ENCODE peak calls at places on chromosomes 5 and 9, in nine cellular contexts. One of them, this sample, is unnamed.
A peak's percentile ranks its signal among the peaks of the same experiment; 100 is the strongest.

GRCh38 chr5:8848362-8848761 is 697.5 kb downstream of the SEMA5A start:
- DNase-seq in foreskin fibroblast: no peak
- DNase-seq in CD8-positive, alpha-beta memory T cell: no peak
- DNase-seq in CD4-positive, alpha-beta memory T cell: no peak
- DNase-seq in body of pancreas: no peak
- DNase-seq in adrenal gland: no peak
- DNase-seq in pancreas: no peak
- DNase-seq in IMR-90: no peak
- DNase-seq in dorsolateral prefrontal cortex: no peak
- DNase-seq in this sample: no peak

GRCh38 chr5:39638803-39639202 is 214.0 kb upstream of the DAB2 start:
- DNase-seq in pancreas: no peak
- DNase-seq in adrenal gland: no peak
- DNase-seq in CD8-positive, alpha-beta memory T cell: no peak
- DNase-seq in CD4-positive, alpha-beta memory T cell: no peak
- DNase-seq in body of pancreas: no peak
- DNase-seq in dorsolateral prefrontal cortex: no peak
- DNase-seq in IMR-90: no peak
- DNase-seq in foreskin fibroblast: peak; percentile 62
- DNase-seq in this sample: no peak

GRCh38 chr9:135294826-135295225 is 184.8 kb upstream of the PPP1R26 start:
- DNase-seq in CD4-positive, alpha-beta memory T cell: no peak
- DNase-seq in dorsolateral prefrontal cortex: no peak
- DNase-seq in CD8-positive, alpha-beta memory T cell: no peak
- DNase-seq in adrenal gland: no peak
- DNase-seq in body of pancreas: no peak
- DNase-seq in pancreas: no peak
- DNase-seq in foreskin fibroblast: no peak
- DNase-seq in IMR-90: no peak
- DNase-seq in this sample: no peak

GRCh38 chr9:3244963-3245653 is 280.7 kb downstream of the RFX3 start:
- DNase-seq in foreskin fibroblast: peak; percentile 18
- DNase-seq in pancreas: no peak
- DNase-seq in CD8-positive, alpha-beta memory T cell: no peak
- DNase-seq in IMR-90: no peak
- DNase-seq in adrenal gland: no peak
- DNase-seq in CD4-positive, alpha-beta memory T cell: no peak
- DNase-seq in body of pancreas: no peak
- DNase-seq in dorsolateral prefrontal cortex: no peak
- DNase-seq in this sample: no peak

GRCh38 chr5:43711496-43711895 is 108.5 kb downstream of the NNT start:
- DNase-seq in CD4-positive, alpha-beta memory T cell: no peak
- DNase-seq in body of pancreas: no peak
- DNase-seq in adrenal gland: no peak
- DNase-seq in CD8-positive, alpha-beta memory T cell: no peak
- DNase-seq in foreskin fibroblast: no peak
- DNase-seq in pancreas: no peak
- DNase-seq in dorsolateral prefrontal cortex: no peak
- DNase-seq in IMR-90: peak; percentile 47
- DNase-seq in this sample: peak; percentile 4

GRCh38 chr9:29701536-29701935 is 2128.3 kb upstream of the C9orf72 start:
- DNase-seq in adrenal gland: no peak
- DNase-seq in CD8-positive, alpha-beta memory T cell: no peak
- DNase-seq in dorsolateral prefrontal cortex: no peak
- DNase-seq in foreskin fibroblast: peak; percentile 3
- DNase-seq in pancreas: no peak
- DNase-seq in CD4-positive, alpha-beta memory T cell: no peak
- DNase-seq in IMR-90: no peak
- DNase-seq in body of pancreas: no peak
- DNase-seq in this sample: no peak

GRCh38 chr5:180825768-180826525 is 23.3 kb upstream of the MGAT1 start:
- DNase-seq in adrenal gland: peak; percentile 89
- DNase-seq in CD8-positive, alpha-beta memory T cell: no peak
- DNase-seq in CD4-positive, alpha-beta memory T cell: no peak
- DNase-seq in IMR-90: peak; percentile 85
- DNase-seq in dorsolateral prefrontal cortex: no peak
- DNase-seq in body of pancreas: peak; percentile 94
- DNase-seq in foreskin fibroblast: peak; percentile 91
- DNase-seq in pancreas: no peak
- DNase-seq in this sample: no peak

GRCh38 chr9:78826521-78826920 is 529.6 kb downstream of the PSAT1 start:
- DNase-seq in body of pancreas: no peak
- DNase-seq in CD8-positive, alpha-beta memory T cell: no peak
- DNase-seq in pancreas: no peak
- DNase-seq in CD4-positive, alpha-beta memory T cell: no peak
- DNase-seq in dorsolateral prefrontal cortex: no peak
- DNase-seq in IMR-90: no peak
- DNase-seq in foreskin fibroblast: peak; percentile 76
- DNase-seq in adrenal gland: no peak
- DNase-seq in this sample: no peak

GRCh38 chr5:5145651-5146529 is 5.8 kb downstream of the ADAMTS16 start:
- DNase-seq in foreskin fibroblast: peak; percentile 2
- DNase-seq in CD4-positive, alpha-beta memory T cell: no peak
- DNase-seq in body of pancreas: no peak
- DNase-seq in IMR-90: peak; percentile 33
- DNase-seq in pancreas: no peak
- DNase-seq in adrenal gland: no peak
- DNase-seq in dorsolateral prefrontal cortex: no peak
- DNase-seq in CD8-positive, alpha-beta memory T cell: no peak
- DNase-seq in this sample: no peak

GRCh38 chr5:72234898-72235297 is 85.1 kb downstream of the MRPS27 start:
- DNase-seq in IMR-90: no peak
- DNase-seq in adrenal gland: no peak
- DNase-seq in CD8-positive, alpha-beta memory T cell: no peak
- DNase-seq in body of pancreas: no peak
- DNase-seq in foreskin fibroblast: no peak
- DNase-seq in dorsolateral prefrontal cortex: no peak
- DNase-seq in CD4-positive, alpha-beta memory T cell: no peak
- DNase-seq in pancreas: no peak
- DNase-seq in this sample: no peak
- H3K4me3 ChIP-seq in IMR-90: no peak overlapping the region
- H3K4me3 ChIP-seq in adrenal gland: no peak overlapping the region
- H3K4me3 ChIP-seq in CD8-positive, alpha-beta memory T cell: no peak overlapping the region
- H3K4me3 ChIP-seq in body of pancreas: no peak overlapping the region
- H3K4me3 ChIP-seq in foreskin fibroblast: no peak overlapping the region
- H3K4me3 ChIP-seq in dorsolateral prefrontal cortex: no peak overlapping the region
- H3K4me3 ChIP-seq in CD4-positive, alpha-beta memory T cell: no peak overlapping the region
- H3K4me3 ChIP-seq in pancreas: no peak overlapping the region
- H3K4me3 ChIP-seq in this sample: no peak overlapping the region

DNA sequence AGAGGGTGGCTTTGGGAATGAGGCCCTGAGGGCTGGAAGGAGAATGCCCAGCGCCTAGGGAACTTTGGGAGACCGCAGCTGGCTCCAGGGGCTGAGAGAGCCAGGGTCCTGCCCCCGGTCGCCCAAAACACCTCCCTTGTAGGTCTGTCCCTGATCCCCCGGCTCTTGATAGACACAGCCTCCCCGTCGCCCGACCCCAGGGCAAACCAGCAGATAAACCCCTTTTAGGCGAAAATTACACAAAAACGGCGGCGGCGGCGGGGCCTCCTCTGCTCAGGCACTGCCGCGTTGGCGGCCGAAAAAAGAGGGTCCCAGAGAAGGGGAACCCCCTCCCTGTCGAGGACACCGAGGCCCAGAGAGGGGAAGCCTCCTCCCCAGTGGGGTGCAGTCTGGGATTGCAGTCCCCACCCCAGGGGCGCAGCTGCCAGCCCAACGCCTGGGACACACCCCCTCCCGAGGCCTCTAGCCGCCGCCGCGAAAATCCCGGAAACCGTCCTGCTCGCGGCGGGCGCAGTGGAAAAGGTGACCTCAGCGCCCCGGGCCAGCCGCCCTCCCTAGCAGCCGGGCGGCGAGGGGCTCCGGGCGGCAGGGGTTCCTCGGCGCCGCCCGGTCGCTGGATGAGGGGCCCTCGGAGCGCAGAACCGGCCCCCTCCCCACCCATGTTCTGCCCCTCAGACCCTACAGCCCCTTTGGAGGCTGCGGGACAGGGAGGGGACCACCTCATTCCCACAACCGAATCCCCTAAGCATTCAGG is 3.1 kb upstream of the BARX1 start:
- DNase-seq in adrenal gland: no peak
- DNase-seq in CD4-positive, alpha-beta memory T cell: no peak
- DNase-seq in CD8-positive, alpha-beta memory T cell: no peak
- DNase-seq in pancreas: no peak
- DNase-seq in foreskin fibroblast: no peak
- DNase-seq in body of pancreas: no peak
- DNase-seq in dorsolateral prefrontal cortex: no peak
- DNase-seq in IMR-90: no peak
- DNase-seq in this sample: no peak
- H3K4me3 ChIP-seq in adrenal gland: no peak overlapping the region
- H3K4me3 ChIP-seq in CD4-positive, alpha-beta memory T cell: no peak overlapping the region
- H3K4me3 ChIP-seq in CD8-positive, alpha-beta memory T cell: no peak overlapping the region
- H3K4me3 ChIP-seq in pancreas: no peak overlapping the region
- H3K4me3 ChIP-seq in foreskin fibroblast: no peak overlapping the region
- H3K4me3 ChIP-seq in body of pancreas: no peak overlapping the region
- H3K4me3 ChIP-seq in dorsolateral prefrontal cortex: no peak overlapping the region
- H3K4me3 ChIP-seq in IMR-90: no peak overlapping the region
- H3K4me3 ChIP-seq in this sample: no peak overlapping the region

GRCh38 chr9:129005336-129005997 is 22.7 kb downstream of the SH3GLB2 start:
- DNase-seq in foreskin fibroblast: no peak
- DNase-seq in IMR-90: no peak
- DNase-seq in CD8-positive, alpha-beta memory T cell: no peak
- DNase-seq in adrenal gland: peak; percentile 70
- DNase-seq in CD4-positive, alpha-beta memory T cell: no peak
- DNase-seq in body of pancreas: no peak
- DNase-seq in pancreas: peak; percentile 35
- DNase-seq in dorsolateral prefrontal cortex: no peak
- DNase-seq in this sample: no peak
- H3K4me3 ChIP-seq in foreskin fibroblast: no peak overlapping the region
- H3K4me3 ChIP-seq in IMR-90: no peak overlapping the region
- H3K4me3 ChIP-seq in CD8-positive, alpha-beta memory T cell: no peak overlapping the region
- H3K4me3 ChIP-seq in adrenal gland: no peak overlapping the region
- H3K4me3 ChIP-seq in CD4-positive, alpha-beta memory T cell: no peak overlapping the region
- H3K4me3 ChIP-seq in body of pancreas: no peak overlapping the region
- H3K4me3 ChIP-seq in pancreas: no peak overlapping the region
- H3K4me3 ChIP-seq in dorsolateral prefrontal cortex: no peak overlapping the region
- H3K4me3 ChIP-seq in this sample: no peak overlapping the region

GRCh38 chr5:124056326-124057160 is 544.6 kb downstream of the CSNK1G3 start:
- DNase-seq in IMR-90: no peak
- DNase-seq in pancreas: no peak
- DNase-seq in CD8-positive, alpha-beta memory T cell: no peak
- DNase-seq in CD4-positive, alpha-beta memory T cell: no peak
- DNase-seq in body of pancreas: peak; percentile 13
- DNase-seq in dorsolateral prefrontal cortex: no peak
- DNase-seq in adrenal gland: no peak
- DNase-seq in foreskin fibroblast: no peak
- DNase-seq in this sample: no peak
- H3K4me3 ChIP-seq in IMR-90: no peak overlapping the region
- H3K4me3 ChIP-seq in pancreas: no peak overlapping the region
- H3K4me3 ChIP-seq in CD8-positive, alpha-beta memory T cell: no peak overlapping the region
- H3K4me3 ChIP-seq in CD4-positive, alpha-beta memory T cell: no peak overlapping the region
- H3K4me3 ChIP-seq in body of pancreas: no peak overlapping the region
- H3K4me3 ChIP-seq in dorsolateral prefrontal cortex: no peak overlapping the region
- H3K4me3 ChIP-seq in adrenal gland: no peak overlapping the region
- H3K4me3 ChIP-seq in foreskin fibroblast: no peak overlapping the region
- H3K4me3 ChIP-seq in this sample: no peak overlapping the region

DNA sequence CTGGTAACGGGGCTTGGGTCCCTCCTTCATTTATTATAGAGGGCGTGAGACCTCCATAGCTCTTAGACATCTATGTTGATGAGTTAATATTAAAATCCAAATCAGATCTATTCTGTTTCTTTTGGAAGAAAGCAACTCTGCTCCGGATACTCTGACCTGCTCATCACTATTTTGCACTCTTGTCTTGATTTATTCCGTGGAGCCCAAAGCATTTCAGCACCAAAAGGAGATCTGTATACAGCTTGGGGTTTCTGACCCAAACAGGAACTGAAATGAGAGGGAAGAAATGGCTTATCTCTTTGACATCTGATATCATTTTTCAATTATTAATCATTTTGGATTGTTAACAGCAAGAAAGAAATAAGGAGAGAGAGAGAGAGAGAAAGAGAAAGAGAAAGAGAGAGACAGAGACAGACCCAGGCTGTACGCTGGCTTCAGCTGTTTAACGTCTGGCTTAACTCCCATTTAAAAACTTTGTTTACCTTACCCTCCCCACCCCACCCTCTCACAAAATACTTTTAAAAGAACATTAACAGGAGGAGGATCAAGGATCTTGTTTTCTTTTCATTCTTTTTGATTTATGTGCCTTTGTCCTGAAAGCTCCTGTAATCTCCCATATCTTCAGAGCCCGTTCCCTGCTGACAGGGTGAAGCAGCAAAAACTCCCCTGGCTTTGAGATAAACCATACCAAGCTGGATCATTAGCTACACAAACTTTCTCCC is 231.4 kb upstream of the TUT7 start:
- DNase-seq in dorsolateral prefrontal cortex: no peak
- DNase-seq in adrenal gland: no peak
- DNase-seq in foreskin fibroblast: peak; percentile 50
- DNase-seq in body of pancreas: no peak
- DNase-seq in pancreas: no peak
- DNase-seq in CD8-positive, alpha-beta memory T cell: no peak
- DNase-seq in IMR-90: peak; percentile 26
- DNase-seq in CD4-positive, alpha-beta memory T cell: no peak
- DNase-seq in this sample: no peak
- H3K4me3 ChIP-seq in dorsolateral prefrontal cortex: no peak overlapping the region
- H3K4me3 ChIP-seq in adrenal gland: no peak overlapping the region
- H3K4me3 ChIP-seq in foreskin fibroblast: peak overlapping the region; percentile 38
- H3K4me3 ChIP-seq in body of pancreas: no peak overlapping the region
- H3K4me3 ChIP-seq in pancreas: no peak overlapping the region
- H3K4me3 ChIP-seq in CD8-positive, alpha-beta memory T cell: no peak overlapping the region
- H3K4me3 ChIP-seq in IMR-90: peak overlapping the region; percentile 43
- H3K4me3 ChIP-seq in CD4-positive, alpha-beta memory T cell: no peak overlapping the region
- H3K4me3 ChIP-seq in this sample: no peak overlapping the region

DNA sequence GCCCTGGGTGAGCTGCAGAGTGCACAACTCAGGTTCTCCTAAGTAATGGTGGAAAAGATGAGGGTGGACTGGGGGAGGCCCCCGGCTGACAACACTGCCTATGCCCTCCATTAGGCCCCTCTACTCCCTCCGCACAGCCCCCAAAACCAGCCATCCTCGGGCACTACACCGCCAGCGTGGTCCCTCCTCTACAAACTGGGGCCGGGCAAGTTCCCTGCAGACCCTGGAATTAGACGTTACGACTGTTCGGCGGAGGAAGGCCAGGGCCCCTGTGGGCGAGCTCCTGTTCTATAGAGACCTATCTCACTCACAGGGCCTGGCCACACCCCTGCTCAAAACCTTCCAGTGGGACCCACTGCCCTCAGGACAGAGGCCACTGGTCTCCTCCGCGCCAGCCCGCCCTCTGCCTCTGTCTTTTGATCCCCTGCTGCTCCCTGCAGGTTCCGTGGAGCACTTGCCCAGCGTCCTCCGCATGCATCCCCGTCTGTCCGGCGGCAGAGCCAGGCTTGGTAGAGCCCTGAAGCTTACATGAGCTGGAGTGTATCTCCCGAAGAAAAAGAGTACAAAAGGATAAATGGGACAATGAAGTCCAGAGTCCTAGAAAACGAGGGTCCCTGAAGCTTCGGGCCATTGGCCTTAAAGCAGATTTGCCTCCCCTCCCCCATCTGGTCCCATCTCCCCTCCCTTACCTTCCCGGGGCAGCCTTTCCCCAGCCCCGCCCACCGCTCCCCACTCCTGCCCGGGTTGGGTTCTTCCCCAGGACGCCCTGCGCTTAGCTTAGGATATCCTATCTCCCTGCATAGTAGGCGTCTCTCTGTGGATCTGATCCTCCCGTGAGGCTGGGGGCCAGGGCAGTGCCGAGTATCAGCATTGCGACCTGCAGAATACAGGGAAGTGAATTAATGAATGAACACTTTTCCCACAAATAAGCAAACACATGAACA is 71.3 kb downstream of the HRH2 start:
- DNase-seq in dorsolateral prefrontal cortex: no peak
- DNase-seq in IMR-90: no peak
- DNase-seq in CD4-positive, alpha-beta memory T cell: no peak
- DNase-seq in adrenal gland: no peak
- DNase-seq in CD8-positive, alpha-beta memory T cell: no peak
- DNase-seq in body of pancreas: no peak
- DNase-seq in pancreas: peak; percentile 73
- DNase-seq in foreskin fibroblast: peak; percentile 28
- DNase-seq in this sample: no peak
- H3K4me3 ChIP-seq in dorsolateral prefrontal cortex: no peak overlapping the region
- H3K4me3 ChIP-seq in IMR-90: no peak overlapping the region
- H3K4me3 ChIP-seq in CD4-positive, alpha-beta memory T cell: no peak overlapping the region
- H3K4me3 ChIP-seq in adrenal gland: no peak overlapping the region
- H3K4me3 ChIP-seq in CD8-positive, alpha-beta memory T cell: no peak overlapping the region
- H3K4me3 ChIP-seq in body of pancreas: no peak overlapping the region
- H3K4me3 ChIP-seq in pancreas: no peak overlapping the region
- H3K4me3 ChIP-seq in foreskin fibroblast: no peak overlapping the region
- H3K4me3 ChIP-seq in this sample: no peak overlapping the region